ENCODE peak calls at places on chromosomes 5 and 9, in nine cellular contexts. F, S, V, Z, B, K, G, H and A are unnamed samples.
A peak's percentile ranks its signal among the peaks of the same experiment; 100 is the strongest.

GRCh38 chr9:13603916-13604315 is 324.4 kb upstream of the MPDZ start:
- DNase-seq in K (no peak), Z (no peak), V (no peak), F (no peak), B (no peak), H (no peak), G (no peak), S (no peak), A (no peak)

GRCh38 chr9:82574911-82575310 is 488.0 kb downstream of the RASEF start:
- DNase-seq in G (no peak), Z (no peak), K (no peak), F (no peak), B (no peak), S (no peak), V (no peak), H (no peak), A (no peak)

GRCh38 chr9:87826331-87826730 is 56.3 kb upstream of the SPATA31E1 start:
- DNase-seq in Z (no peak), K (no peak), G (no peak), V (no peak), S (no peak), H (no peak), B (no peak), F (no peak), A (no peak)

GRCh38 chr5:57066921-57067914 is 106.6 kb upstream of the GPBP1 start:
- DNase-seq in B (no peak), Z (no peak), V (peak; percentile 71), G (no peak), F (no peak), H (no peak), S (peak; percentile 80), K (no peak), A (no peak)

GRCh38 chr9:90956026-90956810 is 154.6 kb downstream of the SYK start:
- DNase-seq in B (no peak), G (no peak), S (no peak), H (no peak), F (no peak), Z (no peak), K (peak; percentile 75), V (peak; percentile 46), A (no peak)

GRCh38 chr5:138663009-138663408 is 87.8 kb upstream of the HSPA9 start:
- DNase-seq in B (no peak), K (no peak), G (no peak), V (peak; percentile 30), F (no peak), H (no peak), S (peak; percentile 28), Z (no peak), A (no peak)

GRCh38 chr9:69452110-69452780 is 127.2 kb downstream of the ENTREP1 start:
- DNase-seq in G (no peak), F (no peak), S (no peak), K (no peak), V (peak; percentile 16), Z (peak; percentile 46), B (no peak), H (no peak), A (no peak)

GRCh38 chr9:94697972-94698581 is 28.4 kb upstream of the AOPEP start:
- DNase-seq in V (peak; percentile 60), K (peak; percentile 50), Z (no peak), B (no peak), F (no peak), G (no peak), S (peak; percentile 63), H (no peak), A (no peak)

GRCh38 chr5:138975098-138975847 is 100.1 kb upstream of the LRRTM2 start:
- DNase-seq in F (no peak), K (peak; percentile 84), B (peak; percentile 25), Z (no peak), S (no peak), H (no peak), G (no peak), V (no peak), A (no peak)

GRCh38 chr9:8332296-8332695 is 532.7 kb upstream of the DMAC1 start:
- DNase-seq in Z (no peak), F (no peak), S (no peak), G (no peak), V (no peak), K (no peak), B (no peak), H (no peak), A (no peak)

GRCh38 chr5:181224390-181225234 is 1.5 kb downstream of the TRIM41 start:
- DNase-seq in H (no peak), Z (no peak), G (no peak), K (no peak), B (peak; percentile 55), S (no peak), F (peak; percentile 73), V (no peak), A (no peak)

GRCh38 chr9:137610944-137611343 is 5.5 kb downstream of the ARRDC1 start:
- DNase-seq in G (no peak), S (no peak), F (no peak), B (no peak), Z (no peak), V (peak; percentile 53), H (no peak), K (no peak), A (no peak)

GRCh38 chr5:123093279-123094226 is 4.5 kb downstream of the PRDM6 start:
- DNase-seq in Z (no peak), G (no peak), K (no peak), V (no peak), H (no peak), B (no peak), F (no peak), S (no peak), A (no peak)
- H3K4me3 ChIP-seq in Z (no peak overlapping the region), G (no peak overlapping the region), K (no peak overlapping the region), V (no peak overlapping the region), H (no peak overlapping the region), B (no peak overlapping the region), F (no peak overlapping the region), S (no peak overlapping the region), A (no peak overlapping the region)

GRCh38 chr5:72558383-72558782 is 51.2 kb upstream of the ZNF366 start:
- DNase-seq in V (peak; percentile 34), B (no peak), S (no peak), G (no peak), Z (no peak), K (no peak), H (no peak), F (no peak), A (no peak)

GRCh38 chr5:72556351-72557146 is 49.3 kb upstream of the ZNF366 start:
- DNase-seq in K (peak; percentile 67), G (no peak), Z (peak; percentile 48), F (no peak), B (peak; percentile 69), S (peak; percentile 50), V (peak; percentile 45), H (no peak), A (peak; percentile 45)

GRCh38 chr5:72557147-72557501 is 49.9 kb upstream of the ZNF366 start:
- DNase-seq in S (no peak), G (no peak), Z (no peak), V (no peak), K (no peak), B (no peak), H (no peak), F (no peak), A (no peak)

GRCh38 chr5:72555871-72556270 is 48.7 kb upstream of the ZNF366 start:
- DNase-seq in S (no peak), K (no peak), F (no peak), H (no peak), G (no peak), Z (no peak), B (no peak), V (no peak), A (no peak)

GRCh38 chr5:72557576-72558336 is 50.5 kb upstream of the ZNF366 start:
- DNase-seq in K (no peak), Z (no peak), V (no peak), B (no peak), F (no peak), S (no peak), G (no peak), H (no peak), A (no peak)
- H3K4me3 ChIP-seq in K (no peak overlapping the region), Z (no peak overlapping the region), V (no peak overlapping the region), B (no peak overlapping the region), F (no peak overlapping the region), S (no peak overlapping the region), G (no peak overlapping the region), H (no peak overlapping the region), A (no peak overlapping the region)

GRCh38 chr5:160096178-160096577 is 23.1 kb downstream of the PWWP2A start:
- DNase-seq in H (no peak), G (no peak), B (no peak), Z (no peak), F (no peak), V (no peak), K (no peak), S (no peak), A (no peak)

GRCh38 chr5:160090059-160090458 is 29.2 kb downstream of the PWWP2A start:
- DNase-seq in G (no peak), V (no peak), Z (no peak), S (no peak), B (no peak), F (no peak), K (no peak), H (no peak), A (no peak)

GRCh38 chr5:160092519-160092918 is 26.7 kb downstream of the PWWP2A start:
- DNase-seq in F (no peak), S (no peak), K (no peak), H (no peak), G (no peak), Z (no peak), B (no peak), V (no peak), A (no peak)

GRCh38 chr5:160089549-160089948 is 29.7 kb downstream of the PWWP2A start:
- DNase-seq in Z (no peak), H (no peak), K (no peak), G (no peak), S (no peak), F (no peak), B (no peak), V (no peak), A (no peak)

DNA sequence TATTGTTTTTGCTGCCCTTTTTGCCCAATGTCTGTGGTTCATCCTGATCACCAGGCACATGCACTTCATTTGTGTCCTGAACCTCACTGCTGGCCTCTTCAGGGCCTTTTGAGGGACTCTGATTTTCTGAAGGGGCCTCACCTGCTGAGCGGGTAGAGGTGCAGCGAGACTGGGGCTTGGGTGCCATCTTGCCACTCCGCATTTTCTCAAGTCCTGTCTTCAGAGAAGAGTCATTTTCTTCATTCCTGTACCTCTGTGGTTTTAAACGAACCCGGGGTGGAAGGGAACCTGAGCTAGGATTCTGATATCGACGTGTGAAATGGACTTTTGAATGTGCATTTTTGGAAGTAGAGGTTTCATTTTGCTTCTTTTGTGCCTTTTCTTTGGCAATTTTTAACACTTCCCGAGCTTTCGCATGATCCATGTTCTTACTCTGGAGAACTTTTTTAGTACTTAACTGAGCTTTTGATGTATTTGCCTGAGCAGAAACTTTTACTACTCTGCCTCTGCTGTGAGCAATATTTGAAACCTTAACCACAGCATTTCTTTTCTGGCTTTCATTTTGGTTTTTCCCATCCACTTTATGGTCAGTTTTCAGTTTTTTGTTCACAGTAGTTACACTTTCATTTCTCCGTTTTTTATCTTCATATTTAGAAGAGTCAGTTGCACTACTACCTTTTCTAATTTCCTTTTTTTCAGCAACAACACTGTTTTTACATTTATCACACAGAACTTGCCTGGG is 26.1 kb downstream of the PWWP2A start:
- DNase-seq in S (no peak), F (no peak), H (no peak), G (no peak), Z (no peak), V (no peak), K (no peak), B (peak; percentile 26), A (no peak)
- H3K4me3 ChIP-seq in S (no peak overlapping the region), F (no peak overlapping the region), H (no peak overlapping the region), G (no peak overlapping the region), Z (no peak overlapping the region), V (no peak overlapping the region), K (no peak overlapping the region), B (no peak overlapping the region), A (no peak overlapping the region)

GRCh38 chr9:114385412-114386181 is 2.2 kb downstream of the AKNA start:
- DNase-seq in S (peak; percentile 96), K (peak; percentile 83), V (peak; percentile 98), H (no peak), G (peak; percentile 78), B (peak; percentile 87), Z (no peak), F (peak; percentile 95), A (no peak)
- H3K4me3 ChIP-seq in S (no peak overlapping the region), K (peak overlapping the region; percentile 72), V (no peak overlapping the region), H (no peak overlapping the region), G (peak overlapping the region; percentile 89), B (peak overlapping the region; percentile 91), Z (no peak overlapping the region), F (peak overlapping the region; percentile 98), A (no peak overlapping the region)